ENCODE peak calls at places on chromosomes 13 and 19, in seven cellular contexts. G, J, Z, A, Q, V and T are unnamed samples.

GRCh38 chr19:40139533-40140287 is 49.0 kb upstream of the ZNF780A start:
- DNase-seq in G (peak), J (peak), Z (no peak), A (peak), Q (no peak), V (peak), T (peak)

GRCh38 chr19:36009220-36009619 is 607 bp upstream of the SYNE4 start:
- DNase-seq in G (peak), J (peak), Z (no peak), A (no peak), Q (no peak), V (no peak), T (peak)

GRCh38 chr19:32718286-32718685 is 1.3 kb upstream of the TDRD12 start:
- DNase-seq in G (no peak), J (no peak), Z (no peak), A (no peak), Q (no peak), V (no peak), T (no peak)

GRCh38 chr19:53927745-53928144 is 18.7 kb downstream of the CACNG7 start:
- DNase-seq in G (no peak), J (peak), Z (no peak), A (peak), Q (peak), V (peak), T (peak)

GRCh38 chr13:114127473-114128347 is 4.7 kb downstream of the RASA3 start:
- DNase-seq in G (no peak), J (no peak), Z (no peak), A (no peak), Q (no peak), V (no peak), T (no peak)

GRCh38 chr19:11375143-11375948 is 880 bp downstream of the SWSAP1 start:
- DNase-seq in G (peak), J (no peak), Z (no peak), A (peak), Q (no peak), V (peak), T (no peak)

GRCh38 chr13:21749410-21749809 is 78.5 kb downstream of the FGF9 start:
- DNase-seq in G (no peak), J (no peak), Z (no peak), A (no peak), Q (no peak), V (peak), T (peak)

GRCh38 chr13:27625839-27626238 is 4.1 kb downstream of the POLR1D start:
- DNase-seq in G (no peak), J (no peak), Z (no peak), A (no peak), Q (no peak), V (peak), T (no peak)

GRCh38 chr19:58268344-58268743 is 10.4 kb upstream of the ZNF8 start:
- DNase-seq in G (no peak), J (no peak), Z (no peak), A (no peak), Q (no peak), V (no peak), T (no peak)

GRCh38 chr19:16527971-16528521 is 14.2 kb downstream of the CHERP start:
- DNase-seq in G (peak), J (peak), Z (no peak), A (peak), Q (no peak), V (no peak), T (no peak)

GRCh38 chr13:33937373-33938087 is 119.6 kb downstream of the RFC3 start:
- DNase-seq in G (no peak), J (no peak), Z (no peak), A (no peak), Q (peak), V (peak), T (no peak)

GRCh38 chr19:50790365-50790825 is at the start of gene ACP4:
- DNase-seq in G (peak), J (no peak), Z (no peak), A (no peak), Q (no peak), V (no peak), T (no peak)

GRCh38 chr13:113135281-113135760 is 12.7 kb downstream of the F10 start:
- DNase-seq in G (no peak), J (no peak), Z (no peak), A (no peak), Q (no peak), V (no peak), T (no peak)

GRCh38 chr13:83498045-83498444 is 384.2 kb downstream of the SLITRK1 start:
- DNase-seq in G (no peak), J (no peak), Z (no peak), A (no peak), Q (no peak), V (no peak), T (no peak)

GRCh38 chr19:51607920-51608562 is 22.2 kb downstream of the SIGLEC5 start:
- DNase-seq in G (no peak), J (peak), Z (no peak), A (peak), Q (peak), V (peak), T (peak)

GRCh38 chr13:85093808-85094207 is 705.4 kb downstream of the SLITRK6 start:
- DNase-seq in G (no peak), J (no peak), Z (no peak), A (no peak), Q (no peak), V (no peak), T (no peak)

GRCh38 chr19:13120817-13121216 is 2.8 kb downstream of the NACC1 start:
- DNase-seq in G (no peak), J (no peak), Z (no peak), A (no peak), Q (no peak), V (no peak), T (peak)

GRCh38 chr19:44732235-44733014 is 16.1 kb upstream of the BCL3 start:
- DNase-seq in G (no peak), J (no peak), Z (no peak), A (no peak), Q (no peak), V (no peak), T (no peak)

GRCh38 chr19:1069009-1069779 is 2.2 kb downstream of the ARHGAP45 start:
- DNase-seq in G (no peak), J (no peak), Z (no peak), A (no peak), Q (no peak), V (no peak), T (no peak)

GRCh38 chr13:45623516-45624090 is 8.1 kb upstream of the ERICH6B start:
- DNase-seq in G (peak), J (peak), Z (peak), A (peak), Q (no peak), V (peak), T (peak)

GRCh38 chr19:55474269-55475265 is 1.9 kb upstream of the ZNF628 start:
- DNase-seq in G (no peak), J (no peak), Z (no peak), A (no peak), Q (no peak), V (no peak), T (no peak)

GRCh38 chr13:76023644-76024043 is 387.5 kb downstream of the LMO7 start:
- DNase-seq in G (no peak), J (no peak), Z (no peak), A (no peak), Q (no peak), V (no peak), T (peak)

GRCh38 chr13:34358811-34359513 is 541.0 kb downstream of the RFC3 start:
- DNase-seq in G (no peak), J (peak), Z (no peak), A (no peak), Q (no peak), V (no peak), T (peak)

GRCh38 chr13:107551521-107551920 is 663.8 kb downstream of the LIG4 start:
- DNase-seq in G (no peak), J (no peak), Z (no peak), A (no peak), Q (no peak), V (no peak), T (no peak)

GRCh38 chr19:10518444-10519361 is 1.5 kb upstream of the S1PR5 start:
- DNase-seq in G (peak), J (no peak), Z (no peak), A (no peak), Q (no peak), V (no peak), T (no peak)

GRCh38 chr13:28606466-28606865 is 52.5 kb upstream of the POMP start:
- DNase-seq in G (no peak), J (no peak), Z (no peak), A (no peak), Q (no peak), V (no peak), T (peak)

GRCh38 chr13:47837104-47837880 is 163.8 kb downstream of the SUCLA2 start:
- DNase-seq in G (no peak), J (no peak), Z (no peak), A (no peak), Q (no peak), V (no peak), T (no peak)

GRCh38 chr19:33472696-33473624 is 48.6 kb downstream of the PEPD start:
- DNase-seq in G (no peak), J (peak), Z (no peak), A (no peak), Q (no peak), V (no peak), T (peak)

GRCh38 chr19:5665781-5666513 is 14.4 kb downstream of the MICOS13 start:
- DNase-seq in G (no peak), J (peak), Z (peak), A (no peak), Q (no peak), V (peak), T (peak)

GRCh38 chr19:3275068-3275582 is 50.7 kb downstream of the CELF5 start:
- DNase-seq in G (no peak), J (peak), Z (no peak), A (peak), Q (peak), V (peak), T (no peak)

GRCh38 chr19:32010071-32010470 is 335.3 kb upstream of the ZNF507 start:
- DNase-seq in G (no peak), J (no peak), Z (no peak), A (no peak), Q (no peak), V (no peak), T (no peak)

GRCh38 chr19:49567722-49568454 is 12.5 kb downstream of the NOSIP start:
- DNase-seq in G (no peak), J (no peak), Z (no peak), A (peak), Q (no peak), V (no peak), T (no peak)

GRCh38 chr19:42081584-42082258 is 5.8 kb downstream of the ZNF574 start:
- DNase-seq in G (peak), J (peak), Z (no peak), A (peak), Q (no peak), V (peak), T (peak)
- TF ChIP-seq RFX5 in G (no peak), J (no peak), Z (no peak), A (no peak), Q (no peak), V (no peak), T (no peak)

GRCh38 chr13:72121466-72121865 is 254.5 kb upstream of the DACH1 start:
- DNase-seq in G (no peak), J (no peak), Z (no peak), A (no peak), Q (no peak), V (no peak), T (no peak)
- TF ChIP-seq RFX5 in G (no peak), J (no peak), Z (no peak), A (no peak), Q (no peak), V (no peak), T (no peak)

GRCh38 chr13:110123041-110123809 is 183.7 kb downstream of the COL4A1 start:
- DNase-seq in G (no peak), J (no peak), Z (no peak), A (no peak), Q (no peak), V (no peak), T (no peak)

GRCh38 chr13:110118106-110118505 is 188.9 kb downstream of the COL4A1 start:
- DNase-seq in G (no peak), J (no peak), Z (no peak), A (no peak), Q (no peak), V (no peak), T (no peak)

GRCh38 chr13:110121312-110122083 is 185.5 kb downstream of the COL4A1 start:
- DNase-seq in G (no peak), J (no peak), Z (peak), A (no peak), Q (no peak), V (no peak), T (no peak)

GRCh38 chr13:110124201-110124600 is 182.8 kb downstream of the COL4A1 start:
- DNase-seq in G (no peak), J (no peak), Z (no peak), A (no peak), Q (no peak), V (no peak), T (no peak)

DNA sequence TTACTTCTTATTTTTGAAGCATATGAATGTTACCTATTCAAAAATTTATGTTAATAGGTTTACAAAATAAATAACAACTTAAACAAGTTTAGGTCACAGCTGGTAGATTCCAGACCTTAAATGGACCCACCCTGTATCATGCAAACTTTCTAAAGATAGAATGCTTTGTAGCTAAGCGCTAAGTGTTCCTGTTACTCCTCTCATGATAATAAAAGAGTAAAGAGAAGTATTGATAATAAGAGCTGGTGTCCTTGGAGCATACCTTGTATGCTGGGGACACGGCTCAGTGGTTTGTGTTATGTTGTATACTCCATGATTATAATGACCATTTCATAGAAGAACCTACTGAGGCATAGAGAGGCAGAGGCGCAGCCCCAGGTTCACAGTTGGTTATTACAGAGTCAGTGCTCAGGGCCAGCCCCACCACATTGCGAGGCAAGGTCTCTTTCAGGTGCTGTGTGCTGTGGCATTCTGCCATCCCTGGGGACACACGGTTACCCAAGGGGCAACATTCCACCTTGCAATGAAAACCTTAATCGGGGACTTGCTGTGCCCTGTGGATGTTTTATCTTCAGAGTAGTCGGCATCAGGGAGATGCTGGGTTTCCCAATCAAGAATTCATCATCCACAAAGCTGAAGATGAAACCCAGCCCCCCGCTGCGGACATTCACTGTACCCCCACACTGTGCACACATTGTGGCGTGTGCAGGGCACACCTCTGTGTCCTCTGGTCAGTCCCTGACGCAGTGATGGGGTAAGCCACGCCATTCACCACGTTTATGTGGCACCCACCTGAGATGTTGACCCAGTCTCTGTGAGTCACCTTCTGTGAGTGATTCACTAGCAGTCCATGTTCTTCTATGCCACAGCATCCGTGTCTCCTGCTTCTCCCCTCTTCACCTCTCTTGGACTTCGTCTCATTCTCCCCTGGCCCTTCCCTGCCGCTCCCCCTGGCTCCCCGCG is 186.7 kb downstream of the COL4A1 start:
- DNase-seq in G (no peak), J (peak), Z (no peak), A (no peak), Q (no peak), V (no peak), T (peak)
- TF ChIP-seq RFX5 in G (no peak), J (no peak), Z (no peak), A (no peak), Q (no peak), V (no peak), T (no peak)

DNA sequence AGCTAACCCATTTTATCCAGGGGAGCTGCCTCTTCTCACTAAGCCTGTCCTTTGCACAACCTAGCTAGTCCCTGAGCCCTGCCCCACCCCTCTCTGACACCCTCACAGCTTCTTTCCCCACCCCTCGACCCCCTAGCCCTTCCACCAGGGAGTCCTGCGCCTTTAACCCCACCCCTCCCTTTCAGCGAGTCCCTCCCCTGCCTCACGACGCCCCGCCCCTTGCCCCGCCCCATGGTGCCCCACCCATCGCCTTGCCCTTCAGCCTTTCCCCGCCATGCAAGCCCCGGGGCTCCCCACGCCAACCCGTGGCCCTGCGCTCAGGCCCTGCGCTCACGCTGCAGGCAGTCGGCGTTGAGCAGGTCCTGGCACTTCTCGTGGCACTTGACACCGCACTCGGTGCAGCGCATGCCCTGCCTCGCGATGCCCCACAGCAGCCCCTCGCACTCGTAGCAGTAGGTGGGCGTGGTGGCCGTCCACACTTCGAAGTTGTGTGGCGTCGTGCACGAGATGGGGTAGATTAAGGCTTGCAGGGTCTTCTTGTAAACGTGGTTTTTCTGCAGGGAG is 40.0 kb downstream of the UNC13A start:
- DNase-seq in G (peak), J (no peak), Z (no peak), A (peak), Q (no peak), V (no peak), T (no peak)
- TF ChIP-seq RFX5 in G (no peak), J (no peak), Z (no peak), A (no peak), Q (no peak), V (no peak), T (no peak)

DNA sequence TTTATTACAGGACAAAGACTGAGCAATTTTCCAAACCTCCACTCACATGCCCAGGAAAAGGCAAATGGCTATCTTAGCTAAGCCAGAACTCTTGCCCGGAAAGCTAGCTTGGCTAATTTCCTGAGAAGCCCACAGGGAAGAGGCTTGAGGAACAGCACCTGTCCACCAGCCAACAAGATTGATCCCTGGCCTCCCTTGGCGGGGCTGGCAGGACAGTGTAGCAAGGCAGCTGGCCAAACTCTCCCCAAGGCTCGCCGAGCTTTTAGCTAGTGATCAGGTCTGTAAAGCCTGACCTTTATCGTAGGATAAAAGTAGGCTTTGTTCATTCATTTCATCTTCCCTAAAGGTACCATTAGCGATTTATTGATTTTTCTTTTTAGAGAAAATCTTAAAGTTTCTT is 101.4 kb downstream of the UQCRFS1 start:
- DNase-seq in G (no peak), J (no peak), Z (no peak), A (no peak), Q (no peak), V (no peak), T (no peak)
- TF ChIP-seq RFX5 in G (no peak), J (no peak), Z (no peak), A (no peak), Q (no peak), V (no peak), T (no peak)